ENCODE peak calls at places on chromosomes 6 and 20, in eight cellular contexts. Z is cardiac fibroblast, T is coronary artery, U is neural progenitor cell, F is B cell, S is fibroblast of pulmonary artery, E is activated B cell treated with CpG ODN at 0.5 μM for 24 hours, Q is dorsolateral prefrontal cortex. O is an unnamed sample.

GRCh38 chr6:20070047-20070446 is 142.2 kb downstream of the MBOAT1 start:
- DNase-seq in Z (no peak), T (no peak), U (no peak), F (no peak), S (no peak), E (no peak), Q (no peak), O (no peak)

GRCh38 chr6:34157851-34158250 is 12.0 kb upstream of the GRM4 start:
- DNase-seq in Z (no peak), T (peak), U (no peak), F (peak), S (no peak), E (peak), Q (peak), O (no peak)

GRCh38 chr20:14672066-14672465 is 334.7 kb upstream of the FLRT3 start:
- DNase-seq in Z (peak), T (no peak), U (no peak), F (no peak), S (peak), E (no peak), Q (no peak), O (no peak)

GRCh38 chr6:135534773-135535380 is 37.3 kb upstream of the AHI1 start:
- DNase-seq in Z (no peak), T (no peak), U (no peak), F (no peak), S (no peak), E (no peak), Q (no peak), O (no peak)

GRCh38 chr6:17039266-17039665 is 62.6 kb upstream of the STMND1 start:
- DNase-seq in Z (peak), T (no peak), U (no peak), F (no peak), S (peak), E (no peak), Q (no peak), O (no peak)

GRCh38 chr20:58888103-58888502 is 35.6 kb downstream of the GNAS start:
- DNase-seq in Z (no peak), T (no peak), U (no peak), F (no peak), S (no peak), E (no peak), Q (no peak), O (no peak)

GRCh38 chr20:31485450-31486339 is 10.6 kb downstream of the REM1 start:
- DNase-seq in Z (peak), T (peak), U (no peak), F (no peak), S (peak), E (no peak), Q (no peak), O (peak)

GRCh38 chr20:17796096-17796563 is 96.4 kb downstream of the BANF2 start:
- DNase-seq in Z (peak), T (peak), U (no peak), F (no peak), S (peak), E (no peak), Q (no peak), O (no peak)

GRCh38 chr20:23257106-23257761 is 93.4 kb upstream of the NXT1 start:
- DNase-seq in Z (no peak), T (peak), U (no peak), F (no peak), S (no peak), E (no peak), Q (no peak), O (no peak)

GRCh38 chr6:157605484-157605883 is 217.6 kb upstream of the SNX9 start:
- DNase-seq in Z (no peak), T (peak), U (no peak), F (no peak), S (no peak), E (no peak), Q (no peak), O (no peak)

GRCh38 chr20:12893019-12893418 is 115.8 kb upstream of the SPTLC3 start:
- DNase-seq in Z (no peak), T (no peak), U (no peak), F (no peak), S (no peak), E (no peak), Q (no peak), O (no peak)

GRCh38 chr6:168739381-168739780 is 298.4 kb downstream of the SMOC2 start:
- DNase-seq in Z (no peak), T (no peak), U (no peak), F (no peak), S (no peak), E (no peak), Q (no peak), O (no peak)

GRCh38 chr6:17877196-17877889 is 110.1 kb downstream of the KIF13A start:
- DNase-seq in Z (peak), T (no peak), U (no peak), F (no peak), S (peak), E (no peak), Q (no peak), O (no peak)

GRCh38 chr6:101011165-101011564 is 130.0 kb upstream of the ASCC3 start:
- DNase-seq in Z (no peak), T (no peak), U (no peak), F (peak), S (no peak), E (no peak), Q (no peak), O (no peak)

GRCh38 chr20:34479627-34480026 is 36.6 kb upstream of the DYNLRB1 start:
- DNase-seq in Z (no peak), T (no peak), U (no peak), F (no peak), S (no peak), E (no peak), Q (no peak), O (no peak)

GRCh38 chr20:18263723-18264122 is 24.6 kb upstream of the ZNF133 start:
- DNase-seq in Z (peak), T (no peak), U (no peak), F (no peak), S (no peak), E (no peak), Q (no peak), O (no peak)

GRCh38 chr20:53291548-53291947 is 302.1 kb downstream of the ZNF217 start:
- DNase-seq in Z (no peak), T (no peak), U (peak), F (no peak), S (no peak), E (no peak), Q (no peak), O (peak)
- TF ChIP-seq CTCF in Z (no peak), T (no peak), U (peak), F (no peak), S (peak), E (no peak), Q (no peak), O (peak)

GRCh38 chr6:107116328-107116892 is 1.1 kb upstream of the BEND3 start:
- DNase-seq in Z (no peak), T (no peak), U (peak), F (peak), S (no peak), E (peak), Q (no peak), O (peak)
- TF ChIP-seq CTCF in Z (peak), T (no peak), U (no peak), F (peak), S (peak), E (no peak), Q (no peak), O (peak)

DNA sequence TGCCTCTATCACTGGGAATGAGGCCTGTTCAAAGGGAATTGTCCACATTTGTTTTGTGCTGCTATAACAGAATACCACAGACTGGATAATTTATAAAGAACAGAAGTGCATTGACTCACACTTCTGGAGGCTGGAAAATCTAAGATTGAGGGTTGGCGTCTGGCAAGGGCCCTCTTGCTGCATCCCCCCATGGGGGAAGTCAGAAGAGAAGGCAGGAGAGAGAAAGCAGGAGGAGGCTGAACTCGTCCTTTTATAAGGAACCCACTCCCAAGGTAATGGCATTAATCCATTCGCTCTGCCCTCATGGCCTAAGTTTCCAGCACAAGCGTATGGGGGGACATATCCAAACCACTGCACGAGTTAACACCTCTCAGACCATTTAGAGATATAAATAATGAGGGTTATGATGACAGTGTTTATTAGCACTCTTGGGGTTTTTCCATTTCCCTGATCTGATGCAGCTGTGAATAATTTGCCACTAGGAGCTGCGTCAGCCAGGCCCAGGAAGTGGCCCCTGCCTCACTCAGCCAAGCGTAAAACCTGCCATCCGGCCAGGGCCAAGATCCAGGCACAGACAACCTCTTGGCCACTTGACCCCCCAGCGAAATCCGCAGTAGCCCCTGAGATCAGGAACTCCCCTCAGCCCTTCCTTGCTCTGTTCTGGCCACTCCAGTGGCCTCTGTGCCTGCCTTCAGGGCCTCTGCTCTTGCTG is 14.2 kb upstream of the SLCO4A1 start:
- DNase-seq in Z (peak), T (no peak), U (no peak), F (peak), S (no peak), E (peak), Q (no peak), O (no peak)
- TF ChIP-seq CTCF in Z (no peak), T (no peak), U (no peak), F (no peak), S (no peak), E (no peak), Q (no peak), O (no peak)

DNA sequence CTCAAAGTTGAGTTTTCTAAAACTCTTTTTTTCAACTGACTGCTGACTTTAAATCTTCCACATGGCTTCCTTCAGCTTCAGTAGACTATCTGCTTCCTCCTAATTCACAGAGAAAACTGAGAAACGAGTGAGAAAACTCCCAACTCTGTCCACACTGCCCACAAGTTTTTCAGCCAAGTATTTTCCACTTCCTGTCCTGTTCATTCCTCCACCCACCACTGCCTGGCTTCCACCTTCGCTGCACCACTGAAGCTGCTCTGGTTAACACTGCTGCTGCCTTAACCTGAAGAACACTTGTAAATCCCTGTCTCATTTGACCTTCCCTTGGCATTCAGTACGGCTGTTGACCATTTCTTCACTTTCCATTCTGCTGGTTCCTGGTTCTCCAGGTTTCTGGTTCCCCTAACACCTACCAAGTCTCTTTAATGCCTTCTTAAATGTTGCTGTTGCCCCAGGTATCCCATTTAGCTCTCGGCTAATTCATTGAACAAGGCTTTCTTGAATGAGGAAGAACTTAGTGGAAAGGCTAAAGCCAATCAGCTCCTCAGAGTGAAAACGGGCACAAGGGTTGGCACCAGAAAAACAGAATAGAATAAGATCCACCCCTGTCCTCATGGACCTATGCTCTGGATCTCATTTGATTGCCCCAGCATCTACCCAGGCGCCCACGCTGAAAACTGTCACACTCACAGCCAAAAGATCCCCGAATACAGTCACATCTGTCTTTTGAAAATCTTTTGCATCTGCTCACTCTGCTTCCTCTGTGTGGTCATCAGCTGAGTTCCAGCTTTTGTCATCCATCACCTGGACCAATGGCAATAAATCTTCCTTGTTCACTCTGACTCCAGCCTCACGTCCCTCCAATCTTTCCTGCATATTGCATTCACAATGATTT is 104.4 kb upstream of the TAB2 start:
- DNase-seq in Z (peak), T (no peak), U (no peak), F (no peak), S (peak), E (no peak), Q (no peak), O (no peak)
- TF ChIP-seq CTCF in Z (no peak), T (no peak), U (no peak), F (no peak), S (no peak), E (no peak), Q (no peak), O (no peak)

DNA sequence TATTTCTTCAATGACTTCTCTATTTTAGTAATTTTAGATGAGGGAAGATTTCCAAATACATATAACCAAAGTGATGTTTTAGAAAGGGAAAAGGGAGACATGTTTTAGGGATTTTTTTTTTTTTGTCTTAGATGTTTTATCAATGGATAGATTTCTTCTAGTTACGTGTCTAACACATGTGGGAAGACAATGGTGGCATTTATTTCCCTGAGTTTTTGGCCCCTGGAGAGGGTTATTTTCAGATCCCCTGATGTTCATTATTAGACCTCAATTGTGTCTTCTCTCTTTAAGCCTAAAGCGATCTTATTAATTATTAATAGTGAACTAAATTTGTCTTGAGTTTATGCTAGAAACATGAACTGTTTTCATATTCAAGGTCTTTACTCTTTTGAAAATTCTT is 30.3 kb downstream of the TRMT11 start:
- DNase-seq in Z (no peak), T (no peak), U (no peak), F (no peak), S (no peak), E (no peak), Q (no peak), O (no peak)
- TF ChIP-seq CTCF in Z (no peak), T (no peak), U (no peak), F (no peak), S (no peak), E (no peak), Q (no peak), O (no peak)

DNA sequence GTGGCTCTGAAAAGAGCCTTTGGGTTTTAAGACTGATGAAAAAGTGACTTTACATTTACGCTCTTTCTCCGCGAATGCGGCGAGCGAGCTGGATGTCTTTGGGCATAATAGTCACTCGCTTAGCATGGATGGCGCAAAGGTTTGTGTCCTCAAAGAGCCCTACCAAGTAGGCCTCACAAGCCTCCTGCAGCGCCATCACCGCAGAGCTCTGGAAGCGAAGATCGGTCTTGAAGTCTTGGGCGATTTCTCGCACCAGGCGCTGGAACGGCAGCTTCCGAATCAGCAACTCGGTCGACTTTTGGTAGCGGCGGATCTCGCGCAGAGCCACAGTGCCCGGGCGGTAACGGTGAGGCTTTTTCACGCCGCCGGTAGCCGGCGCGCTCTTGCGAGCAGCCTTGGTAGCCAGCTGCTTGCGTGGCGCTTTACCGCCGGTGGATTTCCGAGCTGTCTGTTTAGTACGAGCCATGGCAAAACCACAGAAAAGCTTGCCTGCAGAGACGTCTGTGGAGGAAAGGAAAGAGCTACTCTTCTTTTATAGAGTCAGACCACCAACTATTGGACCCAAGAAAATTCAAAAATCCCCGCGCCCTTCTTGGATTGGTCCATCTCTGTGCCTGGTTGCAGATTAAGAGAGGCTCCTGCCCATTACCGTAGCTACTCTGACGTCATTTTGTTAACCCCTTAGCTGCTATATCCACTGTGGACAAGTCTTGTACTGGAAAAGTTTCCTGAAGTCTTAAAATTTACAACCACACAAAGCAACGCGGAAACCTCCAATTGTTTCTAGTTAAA is 55.4 kb upstream of the HFE start:
- DNase-seq in Z (peak), T (peak), U (peak), F (peak), S (peak), E (peak), Q (peak), O (peak)
- TF ChIP-seq CTCF in Z (peak), T (no peak), U (no peak), F (no peak), S (peak), E (no peak), Q (peak), O (no peak)

O was measured in endothelial cell.